ENCODE peak calls at places on chromosome 16, in eight cellular contexts. L, I, G, P, V, U, W and T are unnamed samples.

GRCh38 chr16:5560084-5560483 is 462.5 kb upstream of the EEF2KMT start:
- DNase-seq in L (peak; percentile 8), I (no peak), G (no peak), P (no peak), V (no peak), U (no peak), W (no peak), T (no peak)

GRCh38 chr16:48053346-48053745 is 102.4 kb downstream of the ABCC12 start:
- DNase-seq in L (peak; percentile 44), I (no peak), G (no peak), P (no peak), V (peak; percentile 35), U (peak; percentile 4), W (peak; percentile 90), T (no peak)

GRCh38 chr16:1734816-1735215 is 28.8 kb downstream of the MAPK8IP3 start:
- DNase-seq in L (no peak), I (no peak), G (no peak), P (no peak), V (no peak), U (no peak), W (no peak), T (no peak)

GRCh38 chr16:66131156-66131807 is 235.2 kb upstream of the CDH5 start:
- DNase-seq in L (peak; percentile 31), I (no peak), G (no peak), P (no peak), V (no peak), U (peak; percentile 57), W (peak; percentile 33), T (no peak)

GRCh38 chr16:4664538-4665418 is 28.6 kb upstream of the NUDT16L1 start:
- DNase-seq in L (peak; percentile 57), I (no peak), G (peak; percentile 75), P (peak; percentile 61), V (no peak), U (no peak), W (no peak), T (no peak)

GRCh38 chr16:746637-747036 is 5.8 kb upstream of the CIAO3 start:
- DNase-seq in L (no peak), I (no peak), G (no peak), P (no peak), V (no peak), U (no peak), W (no peak), T (no peak)

GRCh38 chr16:31072540-31073072 is 1.4 kb downstream of the ZNF668 start:
- DNase-seq in L (peak; percentile 71), I (no peak), G (no peak), P (peak; percentile 17), V (no peak), U (no peak), W (peak; percentile 48), T (no peak)

GRCh38 chr16:29806641-29807425 is 504 bp downstream of the MAZ start:
- DNase-seq in L (peak; percentile 40), I (no peak), G (no peak), P (peak; percentile 49), V (no peak), U (no peak), W (peak; percentile 48), T (no peak)

GRCh38 chr16:78286076-78286475 is 186.6 kb downstream of the WWOX start:
- DNase-seq in L (no peak), I (no peak), G (no peak), P (no peak), V (no peak), U (no peak), W (no peak), T (no peak)

GRCh38 chr16:67865318-67865717 is 7.5 kb upstream of the EDC4 start:
- DNase-seq in L (peak; percentile 55), I (no peak), G (peak; percentile 53), P (peak; percentile 19), V (no peak), U (no peak), W (peak; percentile 57), T (no peak)
- TF ChIP-seq CTCF in L (peak; percentile 55), I (peak; percentile 25), G (peak; percentile 50), P (peak; percentile 21), V (peak; percentile 43), U (peak; percentile 47), W (peak; percentile 48), T (peak; percentile 41)

GRCh38 chr16:50818380-50818779 is 76.5 kb downstream of the CYLD start:
- DNase-seq in L (no peak), I (no peak), G (no peak), P (no peak), V (no peak), U (no peak), W (no peak), T (no peak)

GRCh38 chr16:50822671-50823070 is 80.8 kb downstream of the CYLD start:
- DNase-seq in L (no peak), I (no peak), G (no peak), P (no peak), V (no peak), U (no peak), W (no peak), T (no peak)

GRCh38 chr16:50820225-50820624 is 78.3 kb downstream of the CYLD start:
- DNase-seq in L (no peak), I (no peak), G (no peak), P (no peak), V (no peak), U (no peak), W (no peak), T (no peak)

GRCh38 chr16:50819706-50820105 is 77.8 kb downstream of the CYLD start:
- DNase-seq in L (no peak), I (no peak), G (no peak), P (no peak), V (no peak), U (no peak), W (no peak), T (no peak)

DNA sequence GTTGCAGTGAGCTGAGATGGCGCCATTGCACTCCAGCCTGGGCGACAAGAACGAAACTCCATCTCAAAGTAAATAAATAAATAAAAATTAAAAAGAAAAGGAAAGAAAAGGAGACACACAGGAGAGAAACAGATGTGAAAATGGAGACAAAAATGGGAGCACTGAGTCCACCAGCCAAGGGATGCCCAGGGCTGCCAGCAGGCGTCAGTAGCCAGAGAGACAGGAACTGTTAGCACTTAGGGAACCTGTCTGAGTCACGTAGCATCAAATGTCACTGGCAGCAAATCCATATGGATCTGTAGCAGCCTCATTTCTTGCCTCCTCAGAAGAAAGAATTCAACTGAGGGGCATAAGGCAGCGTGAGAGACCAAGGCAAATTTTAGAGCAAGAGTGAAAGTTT is 79.7 kb downstream of the CYLD start:
- DNase-seq in L (no peak), I (no peak), G (no peak), P (no peak), V (no peak), U (peak; percentile 15), W (no peak), T (no peak)
- TF ChIP-seq CTCF in L (no peak), I (no peak), G (no peak), P (no peak), V (no peak), U (peak; percentile 38), W (peak; percentile 14), T (no peak)

GRCh38 chr16:81936209-81936608 is 75.1 kb downstream of the SDR42E1 start:
- DNase-seq in L (no peak), I (no peak), G (peak; percentile 1), P (no peak), V (no peak), U (no peak), W (no peak), T (no peak)

GRCh38 chr16:81937305-81938038 is 73.8 kb downstream of the SDR42E1 start:
- DNase-seq in L (peak; percentile 65), I (no peak), G (peak; percentile 3), P (no peak), V (no peak), U (no peak), W (peak; percentile 27), T (no peak)

GRCh38 chr16:81940781-81941560 is 70.3 kb downstream of the SDR42E1 start:
- DNase-seq in L (peak; percentile 77), I (no peak), G (peak; percentile 3), P (no peak), V (no peak), U (no peak), W (peak; percentile 75), T (peak; percentile 57)

GRCh38 chr16:81939164-81940067 is 71.9 kb downstream of the SDR42E1 start:
- DNase-seq in L (no peak), I (no peak), G (peak; percentile 4), P (no peak), V (no peak), U (no peak), W (no peak), T (no peak)

DNA sequence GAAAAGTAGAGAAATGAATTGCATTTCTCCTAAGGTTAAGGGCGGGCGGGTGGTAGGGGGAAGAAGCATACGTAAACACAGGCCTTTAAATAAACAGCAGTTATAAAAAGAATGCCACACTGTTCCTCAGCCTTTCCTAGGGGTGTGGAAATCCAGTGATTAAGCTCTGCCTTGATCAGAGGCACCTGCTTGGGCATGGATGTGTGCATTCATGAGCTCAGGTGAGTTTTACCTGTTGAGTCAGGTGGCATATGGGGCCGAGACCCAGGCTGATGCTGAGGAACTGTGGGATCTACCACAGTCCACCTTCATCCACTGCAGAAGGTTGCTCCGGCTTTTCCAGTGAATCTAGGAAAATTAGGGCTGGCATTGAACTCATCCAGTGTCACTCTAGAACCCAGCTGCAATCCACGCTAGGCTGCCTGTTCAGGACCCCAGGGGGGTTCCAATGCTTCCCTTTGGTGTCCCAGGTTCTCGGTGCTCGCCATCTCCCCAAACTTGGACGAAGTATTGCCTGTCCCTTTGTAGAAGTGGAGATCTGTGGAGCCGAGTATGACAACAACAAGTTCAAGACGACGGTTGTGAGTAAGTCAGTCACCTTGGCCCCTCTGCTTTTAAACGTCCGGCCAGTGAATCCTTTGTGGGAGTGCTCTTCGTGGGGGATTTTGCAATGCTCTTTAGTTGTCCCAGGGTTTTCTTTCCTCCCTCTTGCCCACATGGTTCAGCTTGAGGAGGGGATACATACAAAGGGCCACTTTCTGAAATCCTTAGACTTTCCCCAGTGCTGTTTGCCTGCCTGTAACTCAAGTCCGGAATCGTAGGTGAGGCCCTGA is 72.7 kb downstream of the SDR42E1 start:
- DNase-seq in L (no peak), I (no peak), G (peak; percentile 3), P (no peak), V (no peak), U (no peak), W (no peak), T (no peak)
- TF ChIP-seq CTCF in L (no peak), I (no peak), G (no peak), P (no peak), V (no peak), U (no peak), W (no peak), T (no peak)

GRCh38 chr16:74296465-74297295 is at the start of gene PSMD7:
- DNase-seq in L (peak; percentile 90), I (peak; percentile 62), G (peak; percentile 92), P (peak; percentile 83), V (peak; percentile 77), U (peak; percentile 60), W (peak; percentile 91), T (peak; percentile 63)

GRCh38 chr16:74291577-74292208 is 4.9 kb upstream of the PSMD7 start:
- DNase-seq in L (peak; percentile 9), I (no peak), G (no peak), P (no peak), V (no peak), U (no peak), W (no peak), T (no peak)

GRCh38 chr16:74298104-74298503 is 1.5 kb downstream of the PSMD7 start:
- DNase-seq in L (no peak), I (no peak), G (no peak), P (no peak), V (no peak), U (no peak), W (no peak), T (no peak)

GRCh38 chr16:74297296-74297665 is 667 bp downstream of the PSMD7 start:
- DNase-seq in L (peak; percentile 37), I (no peak), G (peak; percentile 49), P (no peak), V (no peak), U (no peak), W (peak; percentile 20), T (no peak)

GRCh38 chr16:74296120-74296464 is 522 bp upstream of the PSMD7 start:
- DNase-seq in L (no peak), I (no peak), G (no peak), P (no peak), V (no peak), U (no peak), W (no peak), T (no peak)
- TF ChIP-seq CTCF in L (no peak), I (no peak), G (no peak), P (no peak), V (no peak), U (no peak), W (no peak), T (no peak)